ENCODE peak calls at places on chromosomes 7 and 10, in ten cellular contexts. One of them, this sample, is unnamed.

GRCh38 chr7:33449847-33450246 is 320.5 kb downstream of the BBS9 start:
- DNase-seq in RWPE1: no peak
- DNase-seq in naive thymus-derived CD8-positive, alpha-beta T cell: no peak
- DNase-seq in AG08395: no peak
- DNase-seq in hepatocyte: no peak
- DNase-seq in NCI-H1417: no peak
- DNase-seq in posterior cingulate gyrus: no peak
- DNase-seq in cardiac muscle cell: no peak
- DNase-seq in stomach: no peak
- DNase-seq in fibroblast of lung: no peak
- DNase-seq in this sample: no peak

GRCh38 chr7:24783731-24784130 is 26.5 kb upstream of the GSDME start:
- DNase-seq in RWPE1: no peak
- DNase-seq in naive thymus-derived CD8-positive, alpha-beta T cell: no peak
- DNase-seq in AG08395: no peak
- DNase-seq in hepatocyte: no peak
- DNase-seq in NCI-H1417: no peak
- DNase-seq in posterior cingulate gyrus: no peak
- DNase-seq in cardiac muscle cell: no peak
- DNase-seq in stomach: no peak
- DNase-seq in fibroblast of lung: no peak
- DNase-seq in this sample: no peak

GRCh38 chr10:130110236-130111114 is at the start of gene C10orf143:
- DNase-seq in RWPE1: peak
- DNase-seq in naive thymus-derived CD8-positive, alpha-beta T cell: peak
- DNase-seq in AG08395: peak
- DNase-seq in hepatocyte: peak
- DNase-seq in NCI-H1417: peak
- DNase-seq in posterior cingulate gyrus: peak
- DNase-seq in cardiac muscle cell: peak
- DNase-seq in stomach: peak
- DNase-seq in fibroblast of lung: peak
- DNase-seq in this sample: peak

GRCh38 chr7:44634839-44635591 is 28.6 kb downstream of the OGDH start:
- DNase-seq in RWPE1: no peak
- DNase-seq in naive thymus-derived CD8-positive, alpha-beta T cell: no peak
- DNase-seq in AG08395: no peak
- DNase-seq in hepatocyte: peak
- DNase-seq in NCI-H1417: no peak
- DNase-seq in posterior cingulate gyrus: no peak
- DNase-seq in cardiac muscle cell: peak
- DNase-seq in stomach: peak
- DNase-seq in fibroblast of lung: no peak
- DNase-seq in this sample: no peak

GRCh38 chr7:63038987-63039386 is 959.7 kb upstream of the ZNF722 start:
- DNase-seq in RWPE1: no peak
- DNase-seq in naive thymus-derived CD8-positive, alpha-beta T cell: no peak
- DNase-seq in AG08395: no peak
- DNase-seq in hepatocyte: no peak
- DNase-seq in NCI-H1417: no peak
- DNase-seq in posterior cingulate gyrus: no peak
- DNase-seq in cardiac muscle cell: no peak
- DNase-seq in stomach: no peak
- DNase-seq in fibroblast of lung: no peak
- DNase-seq in this sample: no peak

GRCh38 chr10:29443745-29444523 is 155.1 kb downstream of the LYZL1 start:
- DNase-seq in RWPE1: peak
- DNase-seq in naive thymus-derived CD8-positive, alpha-beta T cell: no peak
- DNase-seq in AG08395: no peak
- DNase-seq in hepatocyte: no peak
- DNase-seq in NCI-H1417: no peak
- DNase-seq in posterior cingulate gyrus: no peak
- DNase-seq in cardiac muscle cell: no peak
- DNase-seq in stomach: no peak
- DNase-seq in fibroblast of lung: peak
- DNase-seq in this sample: peak

GRCh38 chr7:66460921-66461361 is 167.7 kb upstream of the KCTD7 start:
- DNase-seq in RWPE1: no peak
- DNase-seq in naive thymus-derived CD8-positive, alpha-beta T cell: no peak
- DNase-seq in AG08395: no peak
- DNase-seq in hepatocyte: no peak
- DNase-seq in NCI-H1417: no peak
- DNase-seq in posterior cingulate gyrus: no peak
- DNase-seq in cardiac muscle cell: no peak
- DNase-seq in stomach: no peak
- DNase-seq in fibroblast of lung: no peak
- DNase-seq in this sample: no peak

GRCh38 chr10:112490543-112490942 is 43.5 kb downstream of the VTI1A start:
- DNase-seq in RWPE1: no peak
- DNase-seq in naive thymus-derived CD8-positive, alpha-beta T cell: no peak
- DNase-seq in AG08395: no peak
- DNase-seq in hepatocyte: peak
- DNase-seq in NCI-H1417: peak
- DNase-seq in posterior cingulate gyrus: no peak
- DNase-seq in cardiac muscle cell: peak
- DNase-seq in stomach: peak
- DNase-seq in fibroblast of lung: no peak
- DNase-seq in this sample: peak

GRCh38 chr10:21925851-21926250 is 77.7 kb downstream of the DNAJC1 start:
- DNase-seq in RWPE1: no peak
- DNase-seq in naive thymus-derived CD8-positive, alpha-beta T cell: no peak
- DNase-seq in AG08395: no peak
- DNase-seq in hepatocyte: no peak
- DNase-seq in NCI-H1417: no peak
- DNase-seq in posterior cingulate gyrus: no peak
- DNase-seq in cardiac muscle cell: no peak
- DNase-seq in stomach: no peak
- DNase-seq in fibroblast of lung: no peak
- DNase-seq in this sample: no peak

GRCh38 chr10:87816842-87817178 is 1.2 kb downstream of the ATAD1 start:
- DNase-seq in RWPE1: no peak
- DNase-seq in naive thymus-derived CD8-positive, alpha-beta T cell: no peak
- DNase-seq in AG08395: no peak
- DNase-seq in hepatocyte: no peak
- DNase-seq in NCI-H1417: no peak
- DNase-seq in posterior cingulate gyrus: no peak
- DNase-seq in cardiac muscle cell: no peak
- DNase-seq in stomach: no peak
- DNase-seq in fibroblast of lung: no peak
- DNase-seq in this sample: no peak

GRCh38 chr7:6385909-6386560 is 61.7 kb downstream of the DAGLB start:
- DNase-seq in RWPE1: no peak
- DNase-seq in naive thymus-derived CD8-positive, alpha-beta T cell: no peak
- DNase-seq in AG08395: no peak
- DNase-seq in hepatocyte: no peak
- DNase-seq in NCI-H1417: peak
- DNase-seq in posterior cingulate gyrus: no peak
- DNase-seq in cardiac muscle cell: no peak
- DNase-seq in stomach: no peak
- DNase-seq in fibroblast of lung: no peak
- DNase-seq in this sample: no peak

GRCh38 chr10:126946746-126947145 is 41.5 kb downstream of the DOCK1 start:
- DNase-seq in RWPE1: no peak
- DNase-seq in naive thymus-derived CD8-positive, alpha-beta T cell: no peak
- DNase-seq in AG08395: no peak
- DNase-seq in hepatocyte: no peak
- DNase-seq in NCI-H1417: no peak
- DNase-seq in posterior cingulate gyrus: no peak
- DNase-seq in cardiac muscle cell: no peak
- DNase-seq in stomach: no peak
- DNase-seq in fibroblast of lung: no peak
- DNase-seq in this sample: no peak

GRCh38 chr7:139232893-139233292 is 1.9 kb downstream of the UBN2 start:
- DNase-seq in RWPE1: peak
- DNase-seq in naive thymus-derived CD8-positive, alpha-beta T cell: no peak
- DNase-seq in AG08395: peak
- DNase-seq in hepatocyte: no peak
- DNase-seq in NCI-H1417: no peak
- DNase-seq in posterior cingulate gyrus: no peak
- DNase-seq in cardiac muscle cell: no peak
- DNase-seq in stomach: no peak
- DNase-seq in fibroblast of lung: peak
- DNase-seq in this sample: no peak

GRCh38 chr10:117005454-117006055 is 568 bp upstream of the SHTN1 start:
- DNase-seq in RWPE1: peak
- DNase-seq in naive thymus-derived CD8-positive, alpha-beta T cell: no peak
- DNase-seq in AG08395: peak
- DNase-seq in hepatocyte: peak
- DNase-seq in NCI-H1417: peak
- DNase-seq in posterior cingulate gyrus: peak
- DNase-seq in cardiac muscle cell: peak
- DNase-seq in stomach: no peak
- DNase-seq in fibroblast of lung: peak
- DNase-seq in this sample: peak

GRCh38 chr10:132638130-132638515 is 100.5 kb downstream of the INPP5A start:
- DNase-seq in RWPE1: no peak
- DNase-seq in naive thymus-derived CD8-positive, alpha-beta T cell: no peak
- DNase-seq in AG08395: no peak
- DNase-seq in hepatocyte: no peak
- DNase-seq in NCI-H1417: no peak
- DNase-seq in posterior cingulate gyrus: no peak
- DNase-seq in cardiac muscle cell: no peak
- DNase-seq in stomach: no peak
- DNase-seq in fibroblast of lung: no peak
- DNase-seq in this sample: no peak

GRCh38 chr7:36449685-36450084 is 60.0 kb downstream of the ANLN start:
- DNase-seq in RWPE1: no peak
- DNase-seq in naive thymus-derived CD8-positive, alpha-beta T cell: no peak
- DNase-seq in AG08395: no peak
- DNase-seq in hepatocyte: no peak
- DNase-seq in NCI-H1417: no peak
- DNase-seq in posterior cingulate gyrus: no peak
- DNase-seq in cardiac muscle cell: no peak
- DNase-seq in stomach: no peak
- DNase-seq in fibroblast of lung: no peak
- DNase-seq in this sample: no peak

GRCh38 chr10:89159761-89160160 is 47.4 kb downstream of the CH25H start:
- DNase-seq in RWPE1: no peak
- DNase-seq in naive thymus-derived CD8-positive, alpha-beta T cell: no peak
- DNase-seq in AG08395: peak
- DNase-seq in hepatocyte: no peak
- DNase-seq in NCI-H1417: no peak
- DNase-seq in posterior cingulate gyrus: no peak
- DNase-seq in cardiac muscle cell: no peak
- DNase-seq in stomach: no peak
- DNase-seq in fibroblast of lung: peak
- DNase-seq in this sample: no peak

GRCh38 chr7:117424090-117424829 is 3.0 kb downstream of the ASZ1 start:
- DNase-seq in RWPE1: no peak
- DNase-seq in naive thymus-derived CD8-positive, alpha-beta T cell: no peak
- DNase-seq in AG08395: no peak
- DNase-seq in hepatocyte: no peak
- DNase-seq in NCI-H1417: no peak
- DNase-seq in posterior cingulate gyrus: no peak
- DNase-seq in cardiac muscle cell: no peak
- DNase-seq in stomach: no peak
- DNase-seq in fibroblast of lung: no peak
- DNase-seq in this sample: no peak

GRCh38 chr7:27172823-27173411 is 1.2 kb downstream of the HOXA10 start:
- DNase-seq in RWPE1: no peak
- DNase-seq in naive thymus-derived CD8-positive, alpha-beta T cell: no peak
- DNase-seq in AG08395: peak
- DNase-seq in hepatocyte: no peak
- DNase-seq in NCI-H1417: peak
- DNase-seq in posterior cingulate gyrus: no peak
- DNase-seq in cardiac muscle cell: no peak
- DNase-seq in stomach: peak
- DNase-seq in fibroblast of lung: no peak
- DNase-seq in this sample: peak

GRCh38 chr7:32224276-32224675 is 154.1 kb upstream of the PDE1C start:
- DNase-seq in RWPE1: no peak
- DNase-seq in naive thymus-derived CD8-positive, alpha-beta T cell: no peak
- DNase-seq in AG08395: no peak
- DNase-seq in hepatocyte: no peak
- DNase-seq in NCI-H1417: no peak
- DNase-seq in posterior cingulate gyrus: no peak
- DNase-seq in cardiac muscle cell: no peak
- DNase-seq in stomach: no peak
- DNase-seq in fibroblast of lung: no peak
- DNase-seq in this sample: no peak

GRCh38 chr7:50661345-50662058 is 96.3 kb upstream of the DDC start:
- DNase-seq in RWPE1: no peak
- DNase-seq in naive thymus-derived CD8-positive, alpha-beta T cell: no peak
- DNase-seq in AG08395: no peak
- DNase-seq in hepatocyte: no peak
- DNase-seq in NCI-H1417: no peak
- DNase-seq in posterior cingulate gyrus: no peak
- DNase-seq in cardiac muscle cell: no peak
- DNase-seq in stomach: no peak
- DNase-seq in fibroblast of lung: no peak
- DNase-seq in this sample: no peak

GRCh38 chr7:131100357-131101054 is 227.2 kb upstream of the MKLN1 start:
- DNase-seq in RWPE1: no peak
- DNase-seq in naive thymus-derived CD8-positive, alpha-beta T cell: peak
- DNase-seq in AG08395: no peak
- DNase-seq in hepatocyte: no peak
- DNase-seq in NCI-H1417: no peak
- DNase-seq in posterior cingulate gyrus: no peak
- DNase-seq in cardiac muscle cell: no peak
- DNase-seq in stomach: no peak
- DNase-seq in fibroblast of lung: no peak
- DNase-seq in this sample: no peak

GRCh38 chr10:80283119-80283518 is 6.3 kb downstream of the MAT1A start:
- DNase-seq in RWPE1: no peak
- DNase-seq in naive thymus-derived CD8-positive, alpha-beta T cell: no peak
- DNase-seq in AG08395: no peak
- DNase-seq in hepatocyte: peak
- DNase-seq in NCI-H1417: no peak
- DNase-seq in posterior cingulate gyrus: no peak
- DNase-seq in cardiac muscle cell: no peak
- DNase-seq in stomach: no peak
- DNase-seq in fibroblast of lung: no peak
- DNase-seq in this sample: no peak

GRCh38 chr10:34247560-34247959 is 567.5 kb downstream of the PARD3 start:
- DNase-seq in RWPE1: no peak
- DNase-seq in naive thymus-derived CD8-positive, alpha-beta T cell: no peak
- DNase-seq in AG08395: no peak
- DNase-seq in hepatocyte: no peak
- DNase-seq in NCI-H1417: no peak
- DNase-seq in posterior cingulate gyrus: no peak
- DNase-seq in cardiac muscle cell: no peak
- DNase-seq in stomach: no peak
- DNase-seq in fibroblast of lung: no peak
- DNase-seq in this sample: no peak

GRCh38 chr10:63977329-63977923 is 456.2 kb downstream of the REEP3 start:
- DNase-seq in RWPE1: peak
- DNase-seq in naive thymus-derived CD8-positive, alpha-beta T cell: no peak
- DNase-seq in AG08395: peak
- DNase-seq in hepatocyte: peak
- DNase-seq in NCI-H1417: peak
- DNase-seq in posterior cingulate gyrus: no peak
- DNase-seq in cardiac muscle cell: peak
- DNase-seq in stomach: no peak
- DNase-seq in fibroblast of lung: no peak
- DNase-seq in this sample: peak

GRCh38 chr10:78953124-78954008 is 115.4 kb upstream of the ZMIZ1 start:
- DNase-seq in RWPE1: no peak
- DNase-seq in naive thymus-derived CD8-positive, alpha-beta T cell: no peak
- DNase-seq in AG08395: peak
- DNase-seq in hepatocyte: no peak
- DNase-seq in NCI-H1417: no peak
- DNase-seq in posterior cingulate gyrus: no peak
- DNase-seq in cardiac muscle cell: peak
- DNase-seq in stomach: no peak
- DNase-seq in fibroblast of lung: peak
- DNase-seq in this sample: no peak

GRCh38 chr7:105268511-105269392 is 120.0 kb downstream of the SRPK2 start:
- DNase-seq in RWPE1: peak
- DNase-seq in naive thymus-derived CD8-positive, alpha-beta T cell: no peak
- DNase-seq in AG08395: peak
- DNase-seq in hepatocyte: peak
- DNase-seq in NCI-H1417: peak
- DNase-seq in posterior cingulate gyrus: no peak
- DNase-seq in cardiac muscle cell: peak
- DNase-seq in stomach: no peak
- DNase-seq in fibroblast of lung: peak
- DNase-seq in this sample: peak

GRCh38 chr10:102504179-102504975 is 605 bp downstream of the SUFU start:
- DNase-seq in RWPE1: peak
- DNase-seq in naive thymus-derived CD8-positive, alpha-beta T cell: peak
- DNase-seq in AG08395: no peak
- DNase-seq in hepatocyte: peak
- DNase-seq in NCI-H1417: peak
- DNase-seq in posterior cingulate gyrus: no peak
- DNase-seq in cardiac muscle cell: peak
- DNase-seq in stomach: peak
- DNase-seq in fibroblast of lung: peak
- DNase-seq in this sample: no peak